ENCODE peak calls at places on chromosome 6, in four cellular contexts. Y is uterus, F is stomach, H is Peyer's patch. B is an unnamed sample.

GRCh38 chr6:162907876-162908481 is 180.2 kb downstream of the PACRG start:
- DNase-seq in H (no peak), F (no peak), Y (no peak), B (no peak)

GRCh38 chr6:45398075-45398817 is 20.5 kb upstream of the SUPT3H start:
- DNase-seq in F (no peak), H (no peak), Y (no peak), B (no peak)

GRCh38 chr6:21190701-21191588 is 402.6 kb upstream of the SOX4 start:
- DNase-seq in Y (no peak), F (no peak), H (no peak), B (no peak)

GRCh38 chr6:72245565-72245964 is 359.2 kb downstream of the RIMS1 start:
- DNase-seq in Y (no peak), F (no peak), H (no peak), B (no peak)

GRCh38 chr6:102895683-102896082 is 1502.2 kb downstream of the GRIK2 start:
- DNase-seq in H (no peak), Y (no peak), F (no peak), B (no peak)

GRCh38 chr6:45476341-45476740 is 98.6 kb upstream of the SUPT3H start:
- DNase-seq in H (no peak), F (no peak), Y (no peak), B (no peak)

GRCh38 chr6:38603492-38603891 is 36.2 kb downstream of the BTBD9 start:
- DNase-seq in Y (no peak), H (no peak), F (no peak), B (no peak)

GRCh38 chr6:71309666-71310065 is 21.1 kb downstream of the OGFRL1 start:
- DNase-seq in F (no peak), H (no peak), Y (no peak), B (no peak)

GRCh38 chr6:43748765-43749164 is 21.2 kb upstream of the VEGFA start:
- DNase-seq in Y (no peak), H (peak; percentile 17), F (no peak), B (no peak)

GRCh38 chr6:45730232-45730631 is 285.4 kb downstream of the CLIC5 start:
- DNase-seq in F (no peak), Y (no peak), H (no peak), B (no peak)

GRCh38 chr6:74731921-74732320 is 473.9 kb downstream of the COL12A1 start:
- DNase-seq in H (no peak), F (no peak), Y (no peak), B (no peak)

GRCh38 chr6:133645000-133645619 is 243.8 kb upstream of the TCF21 start:
- DNase-seq in F (no peak), Y (no peak), H (no peak), B (no peak)

GRCh38 chr6:97282238-97282725 is 734 bp downstream of the MMS22L start:
- DNase-seq in F (no peak), H (peak; percentile 46), Y (no peak), B (no peak)

GRCh38 chr6:8192067-8192466 is 89.7 kb upstream of the EEF1E1 start:
- DNase-seq in H (no peak), F (no peak), Y (no peak), B (no peak)

GRCh38 chr6:156699017-156699421 is 78.2 kb upstream of the ARID1B start:
- DNase-seq in H (no peak), Y (no peak), F (no peak), B (no peak)

GRCh38 chr6:141326426-141326825 is 806.3 kb upstream of the GJE1 start:
- DNase-seq in F (no peak), H (no peak), Y (no peak), B (no peak)

DNA sequence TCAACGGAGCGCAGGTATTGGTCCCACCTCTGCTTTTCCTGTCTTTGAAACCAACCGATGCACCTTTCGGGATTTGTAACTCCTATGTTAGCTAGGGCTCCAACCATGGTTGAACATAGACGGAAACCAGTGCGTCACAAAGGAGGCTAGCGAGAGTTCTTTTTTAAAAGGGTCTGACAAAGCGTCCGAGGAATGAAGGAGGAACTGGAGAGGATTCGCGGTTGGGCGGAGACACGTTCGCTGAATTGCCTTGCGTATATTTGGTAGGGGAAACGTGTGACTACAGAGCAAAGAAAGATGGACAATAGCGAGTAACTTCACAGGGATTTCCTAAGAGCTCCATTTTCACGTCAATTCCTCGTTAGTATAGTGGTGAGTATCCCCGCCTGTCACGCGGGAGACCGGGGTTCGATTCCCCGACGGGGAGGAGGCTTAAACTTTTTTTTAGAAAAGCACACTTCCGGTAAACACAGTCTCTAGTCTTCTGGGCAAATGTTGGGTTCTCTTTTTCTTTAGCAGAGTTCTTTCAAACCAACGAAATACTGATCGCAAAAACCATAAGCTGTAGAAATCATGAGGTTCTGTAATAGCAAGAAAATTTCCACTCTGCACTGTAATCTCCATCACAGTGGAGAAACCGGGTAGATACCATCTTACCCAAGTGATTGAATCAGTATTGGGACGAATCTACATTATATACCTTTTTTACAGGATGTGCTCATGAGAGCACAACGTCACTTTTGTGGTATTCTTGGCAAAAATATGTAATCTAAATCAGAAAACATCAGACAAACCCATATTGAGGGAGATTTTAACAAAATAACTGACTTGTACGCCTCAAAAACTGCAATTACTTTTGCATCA is 6.6 kb upstream of the ZNF184 start:
- DNase-seq in H (peak; percentile 89), Y (peak; percentile 88), F (peak; percentile 63), B (peak; percentile 97)
- TF ChIP-seq POLR2A in H (no peak), Y (peak; percentile 45), F (no peak), B (no peak)

GRCh38 chr6:90343581-90343980 is 46.9 kb upstream of the BACH2 start:
- DNase-seq in F (no peak), Y (no peak), H (no peak), B (no peak)

GRCh38 chr6:90333928-90334327 is 37.3 kb upstream of the BACH2 start:
- DNase-seq in F (no peak), H (no peak), Y (no peak), B (peak; percentile 70)

GRCh38 chr6:90336591-90336990 is 39.9 kb upstream of the BACH2 start:
- DNase-seq in F (no peak), Y (no peak), H (no peak), B (no peak)

GRCh38 chr6:90338409-90338808 is 41.8 kb upstream of the BACH2 start:
- DNase-seq in F (no peak), Y (no peak), H (no peak), B (no peak)
- H3K4me3 ChIP-seq in F (no peak overlapping the region), Y (no peak overlapping the region), H (no peak overlapping the region), B (no peak overlapping the region)

GRCh38 chr6:28711325-28711724 is 185.6 kb downstream of the GPX5 start:
- DNase-seq in F (no peak), H (no peak), Y (no peak), B (no peak)
- H3K27ac ChIP-seq in F (no peak overlapping the region), H (no peak overlapping the region), Y (no peak overlapping the region), B (no peak overlapping the region)

GRCh38 chr6:14119764-14120163 is 2.2 kb downstream of the CD83 start:
- DNase-seq in H (no peak), F (no peak), Y (peak; percentile 35), B (no peak)
- TF ChIP-seq POLR2A in H (no peak), F (no peak), Y (no peak), B (no peak)

B was measured in esophagus muscularis mucosa.